ENCODE peak calls at places on chromosomes 4 and X, in four cellular contexts. R is HepG2, E is A549, U is K562. A is an unnamed sample.

GRCh38 chr4:8028884-8029568 is 89.4 kb upstream of the AFAP1 start:
- DNase-seq in U (no peak), R (no peak), E (no peak), A (no peak)

GRCh38 chrX:11269006-11269405 is 24.2 kb upstream of the AMELX start:
- DNase-seq in U (peak), E (no peak), R (no peak), A (no peak)

GRCh38 chrX:134020910-134021309 is 35.5 kb upstream of the GPC3 start:
- DNase-seq in E (no peak), R (peak), U (no peak), A (no peak)

GRCh38 chr4:7581477-7581876 is 146.7 kb upstream of the PSAPL1 start:
- DNase-seq in R (no peak), E (no peak), U (peak), A (peak)

GRCh38 chrX:2902841-2903240 is 26.3 kb downstream of the ARSD start:
- DNase-seq in R (no peak), U (no peak), E (no peak), A (no peak)

GRCh38 chr4:89072921-89073320 is 15.9 kb upstream of the FAM13A start:
- DNase-seq in E (no peak), R (no peak), U (no peak), A (no peak)

GRCh38 chr4:180120114-180120513 is 2123.1 kb upstream of the TENM3 start:
- DNase-seq in R (no peak), U (no peak), E (no peak), A (no peak)

GRCh38 chr4:86878640-86879039 is 13.6 kb downstream of the C4orf36 start:
- DNase-seq in E (no peak), U (no peak), R (no peak), A (no peak)

GRCh38 chrX:77918568-77918967 is 8.1 kb downstream of the ATP7A start:
- DNase-seq in R (no peak), U (no peak), E (no peak), A (no peak)

GRCh38 chr4:101238706-101239105 is 108.6 kb downstream of the PPP3CA start:
- DNase-seq in E (no peak), R (no peak), U (no peak), A (no peak)

GRCh38 chr4:40280586-40280985 is 54.5 kb upstream of the CHRNA9 start:
- DNase-seq in R (no peak), U (no peak), E (no peak), A (no peak)

GRCh38 chr4:1598206-1598605 is 85.9 kb downstream of the FAM53A start:
- DNase-seq in R (no peak), E (no peak), U (no peak), A (no peak)

GRCh38 chrX:120251471-120252011 is 929 bp downstream of the ZBTB33 start:
- DNase-seq in R (peak), E (peak), U (peak), A (no peak)
- TF ChIP-seq NR3C1 in R (no peak), E (no peak), U (no peak), A (no peak)

GRCh38 chr4:184170996-184171395 is 46.7 kb downstream of the ENPP6 start:
- DNase-seq in U (no peak), E (no peak), R (no peak), A (peak)
- TF ChIP-seq NR3C1 in U (no peak), E (no peak), R (no peak), A (no peak)

GRCh38 chr4:60989141-60989540 is 211.0 kb upstream of the ADGRL3 start:
- DNase-seq in U (no peak), R (no peak), E (no peak), A (no peak)

GRCh38 chr4:60992037-60992436 is 208.1 kb upstream of the ADGRL3 start:
- DNase-seq in U (no peak), E (no peak), R (no peak), A (no peak)
- TF ChIP-seq NR3C1 in U (no peak), E (no peak), R (no peak), A (no peak)

GRCh38 chr4:54446556-54446955 is 211.2 kb upstream of the KIT start:
- DNase-seq in E (no peak), R (no peak), U (no peak), A (no peak)

GRCh38 chr4:54439831-54440243 is 210.7 kb downstream of the PDGFRA start:
- DNase-seq in U (peak), R (no peak), E (no peak), A (no peak)

DNA sequence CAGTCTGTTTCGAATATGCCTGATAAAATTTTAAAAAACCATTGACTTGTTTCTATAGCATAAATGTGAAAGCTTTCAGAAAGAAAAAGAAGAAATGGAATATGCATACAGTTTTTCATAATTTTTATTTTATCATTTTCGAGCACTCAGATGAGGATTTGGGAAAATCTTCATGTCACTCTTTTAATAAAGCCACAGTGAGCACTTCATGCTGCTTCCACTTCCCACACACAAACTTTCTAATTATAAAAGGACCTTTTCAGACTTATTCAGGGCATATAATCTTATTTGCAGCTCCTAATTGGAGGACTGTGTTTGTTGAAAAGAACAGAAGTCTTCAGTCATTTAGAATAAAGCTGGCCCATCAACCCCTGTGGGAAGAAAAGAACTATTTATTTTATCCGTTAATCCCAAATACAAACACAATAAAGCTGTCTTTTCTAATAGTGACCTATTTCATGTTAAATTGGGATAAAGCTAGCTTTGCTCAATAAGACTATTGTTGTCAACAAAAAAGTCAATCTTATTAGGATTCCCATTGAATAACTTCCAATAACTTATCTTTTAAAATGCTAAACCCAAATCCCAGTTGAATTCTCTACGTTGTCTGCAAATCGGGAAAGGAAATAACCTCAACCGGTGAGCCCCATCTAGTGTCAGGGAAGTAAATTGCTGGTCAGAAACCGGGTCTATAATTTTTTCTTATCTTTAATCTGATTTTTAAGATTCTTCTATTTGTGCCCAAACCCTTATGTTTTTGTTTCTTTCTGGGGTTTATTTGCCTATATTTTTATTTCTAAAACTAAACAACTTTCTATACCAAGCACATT is 211.5 kb downstream of the PDGFRA start:
- DNase-seq in R (no peak), U (peak), E (peak), A (peak)
- TF ChIP-seq NR3C1 in R (no peak), U (no peak), E (no peak), A (no peak)